ENCODE peak calls at places on chromosomes 7 and 10, in eight cellular contexts. C, O, W, L, P, V, R and B are unnamed samples.

GRCh38 chr7:16356241-16356958 is 64.9 kb downstream of the CRPPA start:
- DNase-seq in C (no peak), O (no peak), W (peak), L (no peak), P (no peak), V (no peak), R (no peak), B (no peak)

GRCh38 chr7:70446448-70447143 is 685.3 kb upstream of the GALNT17 start:
- DNase-seq in C (no peak), O (no peak), W (no peak), L (no peak), P (no peak), V (no peak), R (no peak), B (no peak)

GRCh38 chr7:89072094-89072493 is 276.6 kb upstream of the TEX47 start:
- DNase-seq in C (no peak), O (no peak), W (no peak), L (no peak), P (no peak), V (no peak), R (no peak), B (no peak)

GRCh38 chr7:93148135-93148534 is at the start of gene SAMD9L:
- DNase-seq in C (no peak), O (no peak), W (no peak), L (no peak), P (no peak), V (no peak), R (peak), B (no peak)

GRCh38 chr10:16581202-16581601 is 59.5 kb upstream of the C1QL3 start:
- DNase-seq in C (no peak), O (no peak), W (no peak), L (no peak), P (no peak), V (no peak), R (peak), B (no peak)

GRCh38 chr7:120990468-120991118 is 2.1 kb downstream of the CPED1 start:
- DNase-seq in C (peak), O (no peak), W (peak), L (no peak), P (no peak), V (no peak), R (no peak), B (no peak)

GRCh38 chr7:98626393-98627061 is 9.4 kb downstream of the NPTX2 start:
- DNase-seq in C (no peak), O (peak), W (no peak), L (no peak), P (no peak), V (no peak), R (no peak), B (no peak)

GRCh38 chr7:79211724-79212123 is 241.7 kb downstream of the MAGI2 start:
- DNase-seq in C (no peak), O (no peak), W (no peak), L (peak), P (no peak), V (no peak), R (no peak), B (no peak)

GRCh38 chr10:127911218-127911866 is 4.4 kb downstream of the PTPRE start:
- DNase-seq in C (no peak), O (no peak), W (peak), L (no peak), P (no peak), V (no peak), R (no peak), B (no peak)

GRCh38 chr7:116796471-116796870 is 65.9 kb upstream of the CAPZA2 start:
- DNase-seq in C (no peak), O (no peak), W (no peak), L (no peak), P (no peak), V (no peak), R (no peak), B (no peak)

GRCh38 chr7:132371948-132372347 is 204.3 kb downstream of the PLXNA4 start:
- DNase-seq in C (no peak), O (no peak), W (no peak), L (no peak), P (no peak), V (no peak), R (no peak), B (no peak)

GRCh38 chr7:132373041-132373440 is 203.2 kb downstream of the PLXNA4 start:
- DNase-seq in C (no peak), O (no peak), W (no peak), L (no peak), P (no peak), V (no peak), R (no peak), B (no peak)

GRCh38 chr7:132367007-132367406 is 209.3 kb downstream of the PLXNA4 start:
- DNase-seq in C (no peak), O (no peak), W (no peak), L (no peak), P (no peak), V (no peak), R (no peak), B (no peak)

GRCh38 chr7:132368246-132368900 is 207.9 kb downstream of the PLXNA4 start:
- DNase-seq in C (no peak), O (no peak), W (no peak), L (no peak), P (no peak), V (no peak), R (no peak), B (no peak)

GRCh38 chr7:132367795-132368194 is 208.5 kb downstream of the PLXNA4 start:
- DNase-seq in C (no peak), O (no peak), W (no peak), L (no peak), P (no peak), V (no peak), R (no peak), B (no peak)
- TF ChIP-seq REST in C (no peak), O (no peak), W (no peak), L (no peak), P (no peak), V (no peak), R (no peak), B (no peak)

DNA sequence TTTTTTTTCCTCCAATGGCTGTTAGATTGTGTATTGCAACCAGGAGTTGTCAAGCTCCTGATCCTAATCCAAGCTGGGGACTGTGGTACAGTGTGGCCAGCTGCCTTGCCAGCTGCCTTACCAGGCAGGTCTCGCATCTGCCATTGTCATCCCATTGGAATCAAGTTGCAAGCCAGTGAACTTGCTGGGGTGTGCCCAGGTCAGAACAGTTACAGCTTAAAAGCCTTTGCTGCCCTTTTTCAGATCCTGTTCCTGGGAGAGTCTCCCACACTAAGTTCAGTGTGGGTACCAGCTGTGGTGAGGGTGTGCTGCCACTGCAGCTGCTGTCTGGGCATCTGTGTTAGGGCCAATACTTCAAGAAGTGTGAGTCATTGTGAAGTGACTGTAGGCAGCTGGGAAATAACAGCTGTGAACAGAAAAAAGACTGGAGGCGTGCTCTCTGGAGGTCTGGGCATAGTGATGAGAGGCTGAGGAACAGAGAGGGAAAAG is 72.8 kb downstream of the CCNY start:
- DNase-seq in C (no peak), O (no peak), W (peak), L (no peak), P (no peak), V (peak), R (no peak), B (no peak)
- TF ChIP-seq POLR2AphosphoS5 in C (no peak), O (no peak), W (peak), L (no peak), P (no peak), V (no peak), R (no peak), B (no peak)

DNA sequence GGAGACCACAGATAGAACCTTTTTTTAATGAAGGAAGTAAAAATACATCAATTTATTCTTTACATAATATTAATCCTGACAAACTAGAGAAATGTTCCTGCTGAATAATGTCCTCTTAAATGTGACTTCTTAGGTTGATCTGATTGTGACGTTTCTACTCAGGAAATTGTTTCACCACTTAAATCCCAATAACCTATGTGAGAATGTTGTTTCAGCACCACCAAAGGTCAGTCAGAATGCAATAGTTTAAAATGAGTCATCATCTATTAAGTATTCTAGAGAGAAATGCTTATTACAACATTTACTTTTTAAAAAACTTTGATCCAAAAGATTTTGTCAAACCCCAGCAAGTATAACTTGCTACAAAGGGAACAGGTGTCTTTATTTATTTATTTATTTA is 155.4 kb upstream of the CACNA2D1 start:
- DNase-seq in C (no peak), O (no peak), W (no peak), L (no peak), P (no peak), V (no peak), R (no peak), B (no peak)
- TF ChIP-seq REST in C (no peak), O (no peak), W (no peak), L (no peak), P (no peak), V (no peak), R (no peak), B (no peak)

GRCh38 chr10:124955243-124955642 is 13.3 kb downstream of the ZRANB1 start:
- DNase-seq in C (no peak), O (no peak), W (no peak), L (no peak), P (no peak), V (no peak), R (no peak), B (no peak)
- TF ChIP-seq POLR2AphosphoS5 in C (no peak), O (no peak), W (no peak), L (no peak), P (no peak), V (no peak), R (no peak), B (no peak)

DNA sequence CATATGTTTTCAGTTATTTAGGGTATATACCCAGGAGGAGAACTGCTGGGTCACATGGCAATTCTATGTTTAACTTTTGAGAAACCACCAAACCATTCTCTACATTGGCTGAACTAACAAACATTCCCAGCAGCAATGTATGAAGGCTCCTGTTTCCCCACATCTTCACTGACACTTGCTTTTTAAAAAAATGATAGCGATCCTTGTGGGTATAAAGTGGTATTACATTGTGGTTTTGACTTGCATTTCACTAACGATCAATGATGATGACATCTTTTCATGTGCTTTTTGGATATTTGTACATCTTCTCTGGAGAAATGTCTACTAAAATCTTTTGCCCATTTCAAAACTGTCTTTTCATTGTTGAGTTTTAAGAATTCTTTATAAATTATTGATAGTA is 51.2 kb upstream of the ANAPC16 start:
- DNase-seq in C (no peak), O (no peak), W (no peak), L (no peak), P (no peak), V (no peak), R (peak), B (no peak)
- TF ChIP-seq REST in C (no peak), O (no peak), W (no peak), L (no peak), P (no peak), V (no peak), R (no peak), B (no peak)

DNA sequence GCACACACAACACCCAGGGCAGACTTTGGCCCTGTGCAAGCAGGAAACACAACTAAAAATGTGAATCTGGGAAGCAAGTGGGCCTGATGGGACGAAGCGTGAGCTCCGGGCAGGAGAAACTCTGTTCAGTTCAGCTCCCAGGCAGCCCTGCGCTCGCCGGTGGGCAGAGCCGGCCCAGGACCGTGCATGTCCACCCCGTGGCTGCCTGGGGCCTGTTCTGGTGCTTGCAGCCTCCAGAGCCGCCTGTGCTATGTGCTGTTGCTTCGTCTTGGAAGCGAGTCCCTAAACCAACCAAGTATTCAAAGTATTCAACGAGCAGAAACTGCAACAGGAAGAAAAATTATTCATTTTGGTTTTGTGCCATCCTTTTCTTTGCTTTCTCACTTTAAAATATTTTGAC is 45.9 kb downstream of the VIPR2 start:
- DNase-seq in C (no peak), O (no peak), W (no peak), L (no peak), P (no peak), V (no peak), R (no peak), B (no peak)
- TF ChIP-seq POLR2AphosphoS5 in C (no peak), O (no peak), W (no peak), L (no peak), P (no peak), V (no peak), R (no peak), B (no peak)

DNA sequence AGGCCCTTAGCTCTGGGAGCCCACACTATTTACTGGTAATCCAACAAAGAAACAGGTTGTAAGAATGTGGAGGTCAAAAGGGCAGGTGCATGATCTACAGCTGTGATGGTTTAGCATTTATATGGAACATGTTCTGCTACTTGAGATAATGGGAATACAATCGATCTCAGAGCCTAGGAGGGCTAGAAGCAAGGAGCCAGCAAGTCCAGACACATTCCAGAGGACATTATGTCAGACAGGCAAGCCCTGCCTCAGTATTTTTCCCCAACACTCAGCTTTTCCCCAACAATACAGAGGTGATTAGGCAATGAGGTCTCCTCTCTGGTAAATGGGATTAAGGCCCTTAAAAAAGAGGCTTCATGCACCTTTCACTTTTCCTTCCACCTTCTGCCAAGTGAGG is 21.4 kb upstream of the GNAT3 start:
- DNase-seq in C (no peak), O (no peak), W (no peak), L (no peak), P (no peak), V (no peak), R (no peak), B (no peak)
- TF ChIP-seq REST in C (no peak), O (no peak), W (no peak), L (no peak), P (no peak), V (no peak), R (no peak), B (no peak)